ENCODE peak calls at places on chromosome 5, in five cellular contexts. C is breast epithelium, W is AG04450, P is heart right ventricle, N is RWPE1. X is an unnamed sample.

GRCh38 chr5:114362977-114363721 is 1.3 kb downstream of the KCNN2 start:
- DNase-seq in C (no peak), W (no peak), P (no peak), N (no peak), X (peak)

GRCh38 chr5:56440871-56441740 is 208.0 kb upstream of the ANKRD55 start:
- DNase-seq in C (no peak), W (peak), P (no peak), N (peak), X (no peak)

GRCh38 chr5:37495668-37496067 is 116.5 kb downstream of the WDR70 start:
- DNase-seq in C (no peak), W (peak), P (no peak), N (peak), X (no peak)

GRCh38 chr5:76901522-76901921 is 51.3 kb upstream of the CRHBP start:
- DNase-seq in C (no peak), W (no peak), P (no peak), N (no peak), X (no peak)

GRCh38 chr5:122498163-122498562 is 186.1 kb downstream of the SNCAIP start:
- DNase-seq in C (no peak), W (no peak), P (no peak), N (no peak), X (no peak)

GRCh38 chr5:168370826-168371225 is 79.4 kb downstream of the WWC1 start:
- DNase-seq in C (no peak), W (no peak), P (no peak), N (no peak), X (no peak)

GRCh38 chr5:119168401-119168800 is 97.5 kb downstream of the DMXL1 start:
- DNase-seq in C (no peak), W (no peak), P (no peak), N (no peak), X (no peak)

GRCh38 chr5:172109749-172110148 is 78.3 kb downstream of the STK10 start:
- DNase-seq in C (no peak), W (no peak), P (no peak), N (no peak), X (no peak)

GRCh38 chr5:135223891-135224625 is 175.0 kb downstream of the MACROH2A1 start:
- DNase-seq in C (no peak), W (no peak), P (no peak), N (no peak), X (no peak)

GRCh38 chr5:131679911-131680310 is 44.9 kb upstream of the RAPGEF6 start:
- DNase-seq in C (no peak), W (peak), P (no peak), N (no peak), X (no peak)

GRCh38 chr5:33855396-33855795 is 36.4 kb downstream of the ADAMTS12 start:
- DNase-seq in C (no peak), W (no peak), P (no peak), N (no peak), X (no peak)

GRCh38 chr5:159657766-159658165 is 258.5 kb upstream of the ADRA1B start:
- DNase-seq in C (no peak), W (no peak), P (no peak), N (no peak), X (no peak)

GRCh38 chr5:96026334-96027065 is 64.8 kb upstream of the ELL2 start:
- DNase-seq in C (no peak), W (peak), P (no peak), N (peak), X (no peak)

GRCh38 chr5:100270323-100270771 is 264.8 kb upstream of the FAM174A start:
- DNase-seq in C (no peak), W (no peak), P (no peak), N (no peak), X (no peak)

GRCh38 chr5:150001660-150002493 is 1.3 kb downstream of the HMGXB3 start:
- DNase-seq in C (no peak), W (no peak), P (no peak), N (peak), X (peak)

GRCh38 chr5:6365142-6365976 is 13.0 kb downstream of the MED10 start:
- DNase-seq in C (no peak), W (no peak), P (no peak), N (peak), X (no peak)

GRCh38 chr5:103674739-103675138 is 112.2 kb upstream of the NUDT12 start:
- DNase-seq in C (no peak), W (no peak), P (no peak), N (no peak), X (peak)

GRCh38 chr5:159912033-159912800 is 4.1 kb upstream of the ADRA1B start:
- DNase-seq in C (no peak), W (no peak), P (no peak), N (no peak), X (no peak)

GRCh38 chr5:157862183-157862851 is 3.4 kb upstream of the CLINT1 start:
- DNase-seq in C (no peak), W (no peak), P (no peak), N (no peak), X (no peak)

GRCh38 chr5:1966461-1966860 is 83.7 kb upstream of the IRX4 start:
- DNase-seq in C (no peak), W (no peak), P (no peak), N (no peak), X (no peak)

GRCh38 chr5:160555836-160556660 is 134.4 kb downstream of the PTTG1 start:
- DNase-seq in C (no peak), W (no peak), P (no peak), N (no peak), X (no peak)

GRCh38 chr5:80191991-80192398 is 63.9 kb downstream of the SERINC5 start:
- DNase-seq in C (no peak), W (no peak), P (peak), N (no peak), X (no peak)

GRCh38 chr5:68431181-68431580 is 215.6 kb downstream of the PIK3R1 start:
- DNase-seq in C (no peak), W (no peak), P (no peak), N (no peak), X (no peak)

GRCh38 chr5:150125334-150125733 is 30.3 kb downstream of the PDGFRB start:
- DNase-seq in C (no peak), W (no peak), P (no peak), N (no peak), X (no peak)

GRCh38 chr5:465591-466403 is 22.8 kb downstream of the EXOC3 start:
- DNase-seq in C (no peak), W (no peak), P (peak), N (no peak), X (no peak)

GRCh38 chr5:98605010-98605425 is 168.4 kb upstream of the RGMB start:
- DNase-seq in C (no peak), W (no peak), P (no peak), N (no peak), X (no peak)

GRCh38 chr5:65137631-65138030 is 344.1 kb downstream of the ADAMTS6 start:
- DNase-seq in C (no peak), W (no peak), P (no peak), N (no peak), X (no peak)

GRCh38 chr5:134444941-134445471 is 33.3 kb upstream of the CDKN2AIPNL start:
- DNase-seq in C (no peak), W (no peak), P (no peak), N (no peak), X (no peak)

GRCh38 chr5:180718810-180719453 is 20.9 kb downstream of the OR2Y1 start:
- DNase-seq in C (no peak), W (peak), P (no peak), N (peak), X (peak)

GRCh38 chr5:64181440-64181839 is 15.8 kb downstream of the RNF180 start:
- DNase-seq in C (no peak), W (no peak), P (no peak), N (no peak), X (no peak)

GRCh38 chr5:66694036-66694435 is 97.8 kb downstream of the MAST4 start:
- DNase-seq in C (no peak), W (no peak), P (no peak), N (no peak), X (no peak)

GRCh38 chr5:159786901-159787691 is 129.2 kb upstream of the ADRA1B start:
- DNase-seq in C (peak), W (peak), P (peak), N (no peak), X (peak)

DNA sequence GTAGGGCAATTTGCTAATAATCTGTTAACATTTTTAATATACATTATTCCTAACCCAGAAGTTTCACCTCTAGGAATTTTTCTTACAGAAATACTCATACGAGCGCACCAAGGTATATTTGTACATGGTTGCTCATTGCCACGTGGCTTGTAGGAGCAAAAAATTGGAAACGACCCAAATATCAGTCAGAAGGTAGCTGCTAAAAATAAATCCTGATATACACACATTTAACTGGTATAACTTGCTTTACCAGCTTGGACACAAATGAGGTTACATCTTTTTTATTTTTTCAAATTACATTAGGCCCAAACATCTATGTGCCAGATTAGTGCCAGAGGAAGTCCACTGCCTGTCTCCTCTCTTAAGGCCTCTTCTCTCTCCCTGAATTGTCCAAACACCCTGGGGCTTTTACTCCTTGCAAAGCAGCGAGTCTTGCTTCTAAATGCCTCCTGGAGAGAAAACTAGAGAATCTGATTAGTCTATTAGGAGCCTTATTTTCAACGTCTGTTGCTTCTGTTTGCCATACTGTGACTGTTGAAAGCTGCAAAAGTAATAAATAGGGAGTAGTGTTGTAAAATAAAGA is 92.0 kb upstream of the SSBP2 start:
- DNase-seq in C (peak), W (no peak), P (no peak), N (peak), X (peak)
- H3K27ac ChIP-seq in C (peak), W (no peak), P (no peak), N (no peak), X (no peak)

GRCh38 chr5:167255931-167256330 is 1035.5 kb upstream of the WWC1 start:
- DNase-seq in C (no peak), W (no peak), P (no peak), N (no peak), X (no peak)

GRCh38 chr5:167263185-167263584 is 1028.3 kb upstream of the WWC1 start:
- DNase-seq in C (no peak), W (no peak), P (no peak), N (no peak), X (no peak)

DNA sequence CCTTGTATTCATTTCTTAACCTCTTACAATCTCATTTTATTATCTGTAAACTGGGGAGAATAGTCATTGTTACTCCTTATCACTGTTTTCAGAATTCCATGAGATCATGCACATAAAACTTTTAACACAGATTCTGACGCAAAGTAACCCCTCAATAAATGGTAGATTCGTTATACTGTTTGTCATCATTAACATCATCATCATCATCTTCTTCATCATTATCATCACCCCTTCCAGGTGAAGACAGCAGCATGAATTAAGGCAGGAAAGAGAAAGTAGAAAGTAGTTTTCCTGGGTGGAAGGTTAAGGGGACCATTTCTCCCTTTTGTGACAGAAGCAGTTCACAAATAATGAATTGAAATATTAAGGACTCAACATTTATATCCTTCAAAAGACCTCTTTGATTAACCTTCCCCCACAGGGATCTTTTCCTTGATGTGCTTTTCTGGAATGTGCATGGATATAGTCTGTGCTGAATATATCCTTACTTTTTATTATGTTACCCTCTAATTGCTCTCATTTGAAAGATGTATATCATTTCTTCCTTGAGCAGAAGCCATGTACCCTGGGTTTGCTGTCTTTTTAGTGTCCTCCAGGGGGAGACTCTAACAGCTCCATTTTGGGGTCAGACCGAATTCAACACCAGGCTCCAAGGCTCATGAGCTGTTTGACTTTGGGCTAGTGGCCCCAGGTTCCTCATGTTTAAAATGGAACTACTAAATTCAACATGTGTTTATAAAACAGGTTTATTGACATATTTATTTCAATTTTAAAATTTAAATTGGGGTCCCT is 1029.9 kb upstream of the WWC1 start:
- DNase-seq in C (no peak), W (no peak), P (no peak), N (peak), X (no peak)
- TF ChIP-seq CTCF in C (no peak), W (peak), P (no peak), N (peak), X (no peak)

DNA sequence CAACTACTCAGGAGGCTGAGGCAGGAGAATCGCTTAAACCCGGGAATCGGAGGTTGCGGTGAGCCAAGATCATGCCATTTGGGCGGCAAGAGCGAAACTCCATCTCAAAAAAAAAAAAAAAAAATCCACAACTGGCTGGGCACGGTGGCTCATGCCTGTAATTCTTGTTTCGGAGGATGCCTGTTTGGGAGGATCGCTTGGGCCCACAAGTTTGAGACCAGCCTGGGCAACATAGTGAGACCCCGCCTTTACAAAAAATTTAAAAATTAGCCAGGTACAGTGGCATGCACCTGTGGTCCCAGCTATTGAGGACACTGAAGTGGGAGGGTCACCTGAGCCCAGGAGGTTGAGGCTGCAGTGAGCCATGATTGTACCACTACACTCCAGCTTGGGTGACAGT is 1.9 kb upstream of the EIF4EBP3 start:
- DNase-seq in C (no peak), W (no peak), P (no peak), N (no peak), X (no peak)
- H3K27ac ChIP-seq in C (no peak), W (no peak), P (no peak), N (peak), X (no peak)

GRCh38 chr5:142225141-142225540 is 99.7 kb downstream of the SPRY4 start:
- DNase-seq in C (no peak), W (no peak), P (no peak), N (no peak), X (no peak)
- TF ChIP-seq CTCF in C (no peak), W (no peak), P (no peak), N (no peak), X (no peak)

DNA sequence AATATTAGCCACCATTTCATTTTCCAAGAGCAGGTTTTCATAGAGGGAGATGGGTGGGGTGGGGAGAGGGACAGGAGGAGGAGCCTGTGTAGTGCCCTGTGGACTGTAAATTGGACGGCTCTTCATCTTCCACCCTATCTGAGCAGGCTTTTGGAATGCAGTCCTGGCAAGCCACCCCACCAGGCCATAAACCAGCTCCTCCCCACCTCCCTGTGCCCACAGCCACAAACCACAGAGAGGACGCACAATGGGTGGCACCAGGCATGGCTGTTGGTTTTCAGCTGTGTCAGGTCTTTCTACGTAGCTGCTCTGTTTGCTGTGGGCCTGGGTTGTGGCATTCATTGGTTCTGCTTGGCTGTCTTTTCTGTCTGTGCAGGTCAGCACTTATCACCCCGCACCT is 58.0 kb downstream of the PLAC8L1 start:
- DNase-seq in C (no peak), W (no peak), P (no peak), N (no peak), X (no peak)
- H3K27ac ChIP-seq in C (peak), W (no peak), P (no peak), N (peak), X (no peak)

GRCh38 chr5:112372543-112372942 is 46.5 kb downstream of the EPB41L4A start:
- DNase-seq in C (no peak), W (no peak), P (no peak), N (no peak), X (no peak)
- TF ChIP-seq CTCF in C (no peak), W (no peak), P (no peak), N (no peak), X (no peak)

DNA sequence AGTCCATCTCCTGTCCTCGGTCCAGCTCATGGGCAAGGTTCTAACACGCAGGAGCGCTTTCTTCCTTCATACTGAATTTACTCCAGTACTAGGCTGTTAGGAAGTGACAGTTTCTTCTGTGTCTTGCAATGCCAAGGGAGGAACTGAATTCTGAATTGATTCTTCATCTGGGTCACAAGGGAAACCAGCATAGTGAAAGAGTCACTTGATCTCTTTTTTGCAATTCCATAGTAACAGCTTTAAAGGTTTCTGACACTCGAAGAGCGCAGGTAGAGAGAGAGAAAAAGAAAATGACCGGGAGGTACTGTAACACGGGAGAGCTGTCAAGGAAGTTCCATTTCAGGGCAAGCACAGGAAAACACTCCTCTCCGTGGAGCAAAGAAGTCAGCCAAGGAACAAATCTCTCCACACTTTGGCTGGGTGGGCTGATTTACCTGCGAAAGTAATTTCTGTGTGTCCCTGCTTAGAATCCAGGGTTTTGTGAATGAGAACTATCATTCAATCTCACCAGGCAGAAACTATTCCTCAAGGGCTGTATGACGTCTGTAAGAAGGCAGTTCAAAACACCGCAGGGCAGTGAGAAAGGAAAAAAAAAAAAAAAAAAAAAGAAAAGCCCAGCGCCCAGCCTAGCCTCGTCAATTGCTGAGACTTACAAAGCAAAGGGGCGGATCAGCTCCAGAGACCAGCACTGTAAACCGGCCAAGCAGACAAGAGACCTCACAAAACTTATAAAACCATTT is 617.8 kb downstream of the PDE4D start:
- DNase-seq in C (no peak), W (no peak), P (peak), N (peak), X (peak)
- H3K27ac ChIP-seq in C (no peak), W (no peak), P (peak), N (no peak), X (peak)

GRCh38 chr5:31661257-31661656 is 22.3 kb downstream of the PDZD2 start:
- DNase-seq in C (no peak), W (no peak), P (no peak), N (no peak), X (no peak)

GRCh38 chr5:31663519-31663918 is 24.6 kb downstream of the PDZD2 start:
- DNase-seq in C (no peak), W (no peak), P (no peak), N (no peak), X (no peak)

GRCh38 chr5:31664566-31664965 is 25.6 kb downstream of the PDZD2 start:
- DNase-seq in C (no peak), W (no peak), P (no peak), N (no peak), X (no peak)
- TF ChIP-seq CTCF in C (no peak), W (no peak), P (peak), N (no peak), X (no peak)

DNA sequence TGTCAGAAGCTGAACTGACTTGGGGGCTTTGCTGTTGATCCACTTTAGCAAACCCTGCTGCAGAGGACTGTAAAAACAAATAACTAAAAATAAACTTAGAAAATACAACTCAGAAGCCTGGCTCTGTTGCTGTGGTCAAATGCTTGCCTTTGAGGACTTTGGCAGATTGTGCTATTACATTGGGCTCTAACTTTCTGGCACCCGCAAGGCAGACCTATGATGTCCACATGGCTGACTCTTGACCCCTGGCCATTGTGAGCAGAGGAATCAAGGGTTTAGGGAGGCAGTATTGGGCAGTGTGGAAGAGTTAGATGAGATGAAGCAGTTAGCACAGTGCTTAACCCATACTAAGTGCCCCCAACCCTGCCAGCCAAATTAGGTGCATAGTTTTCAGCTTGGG is 34.0 kb downstream of the OTULIN start:
- DNase-seq in C (no peak), W (no peak), P (no peak), N (no peak), X (no peak)
- H3K27ac ChIP-seq in C (no peak), W (no peak), P (no peak), N (peak), X (no peak)

GRCh38 chr5:8879248-8879647 is 666.6 kb downstream of the SEMA5A start:
- DNase-seq in C (no peak), W (no peak), P (no peak), N (no peak), X (no peak)

GRCh38 chr5:8884029-8884428 is 661.8 kb downstream of the SEMA5A start:
- DNase-seq in C (no peak), W (no peak), P (no peak), N (no peak), X (no peak)
- TF ChIP-seq CTCF in C (no peak), W (no peak), P (no peak), N (no peak), X (no peak)

X was measured in body of pancreas.